ENCODE peak calls at places on chromosomes 7 and 10, in eight cellular contexts. M, K, V, S, D, Y, W and F are unnamed samples.

GRCh38 chr10:13704969-13705368 is 118.2 kb downstream of the PRPF18 start:
- DNase-seq in M (no peak), K (no peak), V (no peak), S (no peak), D (no peak), Y (no peak), W (no peak), F (no peak)

GRCh38 chr10:132099701-132100481 is 34.1 kb downstream of the JAKMIP3 start:
- DNase-seq in M (no peak), K (no peak), V (no peak), S (no peak), D (no peak), Y (no peak), W (no peak), F (no peak)

GRCh38 chr10:60827791-60828488 is 49.7 kb downstream of the CDK1 start:
- DNase-seq in M (no peak), K (no peak), V (peak), S (peak), D (no peak), Y (no peak), W (peak), F (no peak)

GRCh38 chr7:151008511-151009323 is 15.6 kb downstream of the ATG9B start:
- DNase-seq in M (no peak), K (no peak), V (peak), S (peak), D (peak), Y (peak), W (no peak), F (no peak)

GRCh38 chr10:121426307-121426706 is 171.9 kb downstream of the FGFR2 start:
- DNase-seq in M (no peak), K (no peak), V (peak), S (no peak), D (peak), Y (no peak), W (no peak), F (no peak)

GRCh38 chr7:35371221-35371620 is 117.3 kb upstream of the TBX20 start:
- DNase-seq in M (no peak), K (no peak), V (no peak), S (no peak), D (no peak), Y (no peak), W (no peak), F (no peak)

GRCh38 chr10:24826022-24826421 is 102.3 kb upstream of the ARHGAP21 start:
- DNase-seq in M (no peak), K (no peak), V (no peak), S (peak), D (no peak), Y (no peak), W (peak), F (no peak)

GRCh38 chr10:93850484-93851015 is 43.2 kb upstream of the SLC35G1 start:
- DNase-seq in M (no peak), K (no peak), V (peak), S (no peak), D (no peak), Y (no peak), W (no peak), F (no peak)

GRCh38 chr7:46145412-46145811 is 224.3 kb upstream of the IGFBP3 start:
- DNase-seq in M (no peak), K (no peak), V (peak), S (peak), D (no peak), Y (no peak), W (peak), F (no peak)

GRCh38 chr10:33501161-33501560 is 166.7 kb upstream of the NRP1 start:
- DNase-seq in M (no peak), K (no peak), V (no peak), S (no peak), D (no peak), Y (no peak), W (no peak), F (no peak)

GRCh38 chr10:47451998-47452494 is 31.9 kb downstream of the ANXA8 start:
- DNase-seq in M (no peak), K (no peak), V (no peak), S (no peak), D (no peak), Y (no peak), W (no peak), F (no peak)

GRCh38 chr7:91517408-91517807 is 253.2 kb downstream of the FZD1 start:
- DNase-seq in M (no peak), K (peak), V (no peak), S (no peak), D (no peak), Y (no peak), W (no peak), F (no peak)

GRCh38 chr7:107661081-107661864 is 645 bp downstream of the SLC26A4 start:
- DNase-seq in M (peak), K (peak), V (peak), S (peak), D (no peak), Y (no peak), W (peak), F (no peak)

GRCh38 chr10:58641095-58641531 is 128.4 kb downstream of the BICC1 start:
- DNase-seq in M (no peak), K (peak), V (no peak), S (peak), D (no peak), Y (no peak), W (peak), F (no peak)

GRCh38 chr7:28032738-28033380 is 147.7 kb downstream of the JAZF1 start:
- DNase-seq in M (no peak), K (no peak), V (peak), S (no peak), D (no peak), Y (no peak), W (no peak), F (no peak)

GRCh38 chr7:122518488-122518887 is 180.4 kb downstream of the RNF133 start:
- DNase-seq in M (no peak), K (no peak), V (peak), S (no peak), D (no peak), Y (no peak), W (no peak), F (no peak)

GRCh38 chr10:116787018-116787674 is 44.8 kb upstream of the HSPA12A start:
- DNase-seq in M (no peak), K (no peak), V (no peak), S (no peak), D (no peak), Y (no peak), W (no peak), F (no peak)

GRCh38 chr7:155802906-155803417 is 9.3 kb downstream of the SHH start:
- DNase-seq in M (no peak), K (no peak), V (no peak), S (no peak), D (no peak), Y (no peak), W (no peak), F (no peak)

GRCh38 chr7:6558837-6559236 is 7.6 kb upstream of the GRID2IP start:
- DNase-seq in M (no peak), K (peak), V (peak), S (peak), D (peak), Y (no peak), W (peak), F (peak)

GRCh38 chr10:130934333-130935035 is 377.0 kb downstream of the TCERG1L start:
- DNase-seq in M (no peak), K (no peak), V (peak), S (no peak), D (no peak), Y (no peak), W (no peak), F (no peak)

GRCh38 chr10:15419279-15419874 is 48.3 kb upstream of the FAM171A1 start:
- DNase-seq in M (no peak), K (no peak), V (peak), S (peak), D (peak), Y (peak), W (peak), F (peak)

GRCh38 chr10:13087601-13087985 is 12.4 kb upstream of the OPTN start:
- DNase-seq in M (no peak), K (no peak), V (no peak), S (no peak), D (no peak), Y (no peak), W (no peak), F (no peak)

GRCh38 chr7:137768371-137768770 is 78.4 kb downstream of the DGKI start:
- DNase-seq in M (no peak), K (no peak), V (no peak), S (no peak), D (no peak), Y (no peak), W (peak), F (no peak)